ENCODE peak calls at places on chromosomes 3 and 15, in eight cellular contexts. C, S, F, Z, T, Q, B and V are unnamed samples.

GRCh38 chr3:32500880-32501784 is 1.5 kb downstream of the CMTM6 start:
- DNase-seq in C (no peak), Q (peak), B (peak), T (peak), S (peak), Z (no peak), F (peak), V (no peak)

GRCh38 chr3:72891053-72891855 is 3.4 kb downstream of the GXYLT2 start:
- DNase-seq in F (no peak), T (no peak), Z (no peak), B (peak), C (no peak), Q (peak), S (peak), V (peak)

GRCh38 chr3:192060160-192060783 is 599.3 kb downstream of the PYDC2 start:
- DNase-seq in T (no peak), B (no peak), Z (peak), S (no peak), F (no peak), C (no peak), Q (peak), V (peak)

GRCh38 chr15:99117111-99117510 is 12.2 kb downstream of the SYNM start:
- DNase-seq in T (no peak), Z (no peak), C (no peak), Q (no peak), F (no peak), S (no peak), B (no peak), V (no peak)

GRCh38 chr15:66387176-66388056 is 704 bp downstream of the MAP2K1 start:
- DNase-seq in C (peak), Q (peak), T (peak), B (peak), S (peak), F (peak), Z (no peak), V (peak)

GRCh38 chr3:149507491-149508324 is 33.2 kb downstream of the TM4SF4 start:
- DNase-seq in B (peak), Q (peak), T (no peak), F (no peak), S (peak), C (no peak), Z (no peak), V (no peak)

GRCh38 chr3:29552036-29552435 is 271.2 kb downstream of the RBMS3 start:
- DNase-seq in T (no peak), Z (no peak), S (no peak), F (no peak), Q (no peak), C (no peak), B (no peak), V (no peak)

GRCh38 chr15:74387141-74387541 is 19.7 kb upstream of the CYP11A1 start:
- DNase-seq in B (no peak), Q (no peak), T (no peak), C (no peak), F (no peak), Z (no peak), S (no peak), V (no peak)

GRCh38 chr3:194632983-194633348 is 253 bp downstream of the TMEM44 start:
- DNase-seq in Q (peak), T (peak), S (peak), F (no peak), C (peak), B (no peak), Z (peak), V (no peak)

GRCh38 chr3:134360046-134360445 is 14.2 kb downstream of the AMOTL2 start:
- DNase-seq in S (peak), T (no peak), C (no peak), Z (no peak), Q (no peak), F (no peak), B (no peak), V (no peak)

GRCh38 chr3:171315101-171315500 is 145.1 kb downstream of the TNIK start:
- DNase-seq in Z (no peak), C (no peak), F (no peak), T (no peak), Q (no peak), S (no peak), B (peak), V (no peak)